ENCODE peak calls at places on chromosomes 12 and 14, in eight cellular contexts. One of them, this sample, is unnamed.

GRCh38 chr12:125092872-125093680 is 27.8 kb downstream of the AACS start:
- DNase-seq in MCF 10A: no peak
- DNase-seq in SJSA1: no peak
- DNase-seq in esophagus muscularis mucosa: no peak
- DNase-seq in activated T-cell treated with anti-CD3 and anti-CD28 coated beads, Interleukin-2, amount 50 U/mL, for 72 hours: no peak
- DNase-seq in ACHN: peak; percentile 46
- DNase-seq in HCT116: no peak
- DNase-seq in activated CD8-positive, alpha-beta memory T cell treated with anti-CD3 and anti-CD28 coated beads for 4 hours: no peak
- DNase-seq in this sample: no peak

GRCh38 chr14:59332727-59333126 is 132.5 kb downstream of the GPR135 start:
- DNase-seq in MCF 10A: peak; percentile 31
- DNase-seq in SJSA1: no peak
- DNase-seq in activated T-cell treated with anti-CD3 and anti-CD28 coated beads, Interleukin-2, amount 50 U/mL, for 72 hours: no peak
- DNase-seq in ACHN: no peak
- DNase-seq in activated CD8-positive, alpha-beta memory T cell treated with anti-CD3 and anti-CD28 coated beads for 4 hours: no peak
- DNase-seq in HCT116: no peak
- DNase-seq in esophagus muscularis mucosa: no peak
- DNase-seq in this sample: no peak

GRCh38 chr12:118103601-118104382 is at the start of gene VSIG10:
- DNase-seq in ACHN: peak; percentile 92
- DNase-seq in esophagus muscularis mucosa: no peak
- DNase-seq in activated T-cell treated with anti-CD3 and anti-CD28 coated beads, Interleukin-2, amount 50 U/mL, for 72 hours: peak; percentile 39
- DNase-seq in MCF 10A: peak; percentile 52
- DNase-seq in SJSA1: peak; percentile 83
- DNase-seq in HCT116: no peak
- DNase-seq in activated CD8-positive, alpha-beta memory T cell treated with anti-CD3 and anti-CD28 coated beads for 4 hours: no peak
- DNase-seq in this sample: peak; percentile 57

GRCh38 chr12:98983647-98984046 is 338.6 kb downstream of the APAF1 start:
- DNase-seq in activated T-cell treated with anti-CD3 and anti-CD28 coated beads, Interleukin-2, amount 50 U/mL, for 72 hours: no peak
- DNase-seq in ACHN: no peak
- DNase-seq in MCF 10A: no peak
- DNase-seq in activated CD8-positive, alpha-beta memory T cell treated with anti-CD3 and anti-CD28 coated beads for 4 hours: no peak
- DNase-seq in SJSA1: no peak
- DNase-seq in esophagus muscularis mucosa: no peak
- DNase-seq in HCT116: no peak
- DNase-seq in this sample: no peak

GRCh38 chr12:92533280-92533890 is 169.4 kb upstream of the PLEKHG7 start:
- DNase-seq in HCT116: no peak
- DNase-seq in ACHN: no peak
- DNase-seq in activated T-cell treated with anti-CD3 and anti-CD28 coated beads, Interleukin-2, amount 50 U/mL, for 72 hours: no peak
- DNase-seq in SJSA1: no peak
- DNase-seq in activated CD8-positive, alpha-beta memory T cell treated with anti-CD3 and anti-CD28 coated beads for 4 hours: no peak
- DNase-seq in esophagus muscularis mucosa: no peak
- DNase-seq in MCF 10A: no peak
- DNase-seq in this sample: no peak

GRCh38 chr14:64891839-64892375 is 12.2 kb upstream of the SPTB start:
- DNase-seq in activated CD8-positive, alpha-beta memory T cell treated with anti-CD3 and anti-CD28 coated beads for 4 hours: no peak
- DNase-seq in activated T-cell treated with anti-CD3 and anti-CD28 coated beads, Interleukin-2, amount 50 U/mL, for 72 hours: peak; percentile 39
- DNase-seq in HCT116: peak; percentile 59
- DNase-seq in ACHN: peak; percentile 57
- DNase-seq in SJSA1: peak; percentile 38
- DNase-seq in esophagus muscularis mucosa: no peak
- DNase-seq in MCF 10A: peak; percentile 71
- DNase-seq in this sample: peak; percentile 75

GRCh38 chr14:65070710-65071033 is 31.6 kb downstream of the MAX start:
- DNase-seq in activated T-cell treated with anti-CD3 and anti-CD28 coated beads, Interleukin-2, amount 50 U/mL, for 72 hours: no peak
- DNase-seq in activated CD8-positive, alpha-beta memory T cell treated with anti-CD3 and anti-CD28 coated beads for 4 hours: no peak
- DNase-seq in HCT116: no peak
- DNase-seq in MCF 10A: no peak
- DNase-seq in ACHN: no peak
- DNase-seq in SJSA1: no peak
- DNase-seq in esophagus muscularis mucosa: no peak
- DNase-seq in this sample: peak; percentile 11

GRCh38 chr12:11981174-11981733 is 89.5 kb upstream of the BCL2L14 start:
- DNase-seq in ACHN: no peak
- DNase-seq in SJSA1: peak; percentile 79
- DNase-seq in MCF 10A: no peak
- DNase-seq in activated T-cell treated with anti-CD3 and anti-CD28 coated beads, Interleukin-2, amount 50 U/mL, for 72 hours: peak; percentile 68
- DNase-seq in HCT116: no peak
- DNase-seq in activated CD8-positive, alpha-beta memory T cell treated with anti-CD3 and anti-CD28 coated beads for 4 hours: no peak
- DNase-seq in esophagus muscularis mucosa: no peak
- DNase-seq in this sample: no peak

GRCh38 chr12:27922591-27923139 is 49.9 kb downstream of the PTHLH start:
- DNase-seq in MCF 10A: peak; percentile 98
- DNase-seq in esophagus muscularis mucosa: peak; percentile 83
- DNase-seq in ACHN: no peak
- DNase-seq in SJSA1: no peak
- DNase-seq in activated T-cell treated with anti-CD3 and anti-CD28 coated beads, Interleukin-2, amount 50 U/mL, for 72 hours: no peak
- DNase-seq in activated CD8-positive, alpha-beta memory T cell treated with anti-CD3 and anti-CD28 coated beads for 4 hours: no peak
- DNase-seq in HCT116: no peak
- DNase-seq in this sample: peak; percentile 13

GRCh38 chr12:22625671-22626251 is 790 bp downstream of the ETNK1 start:
- DNase-seq in ACHN: peak; percentile 68
- DNase-seq in MCF 10A: peak; percentile 65
- DNase-seq in activated T-cell treated with anti-CD3 and anti-CD28 coated beads, Interleukin-2, amount 50 U/mL, for 72 hours: peak; percentile 39
- DNase-seq in HCT116: peak; percentile 16
- DNase-seq in esophagus muscularis mucosa: no peak
- DNase-seq in activated CD8-positive, alpha-beta memory T cell treated with anti-CD3 and anti-CD28 coated beads for 4 hours: peak; percentile 1
- DNase-seq in SJSA1: peak; percentile 47
- DNase-seq in this sample: peak; percentile 58

GRCh38 chr14:89202413-89202812 is 214.6 kb downstream of the FOXN3 start:
- DNase-seq in esophagus muscularis mucosa: no peak
- DNase-seq in HCT116: no peak
- DNase-seq in MCF 10A: no peak
- DNase-seq in activated CD8-positive, alpha-beta memory T cell treated with anti-CD3 and anti-CD28 coated beads for 4 hours: no peak
- DNase-seq in SJSA1: no peak
- DNase-seq in ACHN: no peak
- DNase-seq in activated T-cell treated with anti-CD3 and anti-CD28 coated beads, Interleukin-2, amount 50 U/mL, for 72 hours: no peak
- DNase-seq in this sample: no peak

GRCh38 chr12:91778938-91779400 is 366.7 kb downstream of the BTG1 start:
- DNase-seq in esophagus muscularis mucosa: no peak
- DNase-seq in ACHN: peak; percentile 91
- DNase-seq in activated CD8-positive, alpha-beta memory T cell treated with anti-CD3 and anti-CD28 coated beads for 4 hours: peak; percentile 28
- DNase-seq in SJSA1: peak; percentile 73
- DNase-seq in activated T-cell treated with anti-CD3 and anti-CD28 coated beads, Interleukin-2, amount 50 U/mL, for 72 hours: peak; percentile 53
- DNase-seq in MCF 10A: peak; percentile 95
- DNase-seq in HCT116: peak; percentile 98
- DNase-seq in this sample: peak; percentile 68

GRCh38 chr12:119412811-119413794 is 78.6 kb downstream of the CCDC60 start:
- DNase-seq in activated CD8-positive, alpha-beta memory T cell treated with anti-CD3 and anti-CD28 coated beads for 4 hours: no peak
- DNase-seq in MCF 10A: peak; percentile 54
- DNase-seq in ACHN: peak; percentile 74
- DNase-seq in activated T-cell treated with anti-CD3 and anti-CD28 coated beads, Interleukin-2, amount 50 U/mL, for 72 hours: peak; percentile 42
- DNase-seq in esophagus muscularis mucosa: peak; percentile 94
- DNase-seq in SJSA1: peak; percentile 33
- DNase-seq in HCT116: peak; percentile 56
- DNase-seq in this sample: peak; percentile 50